ENCODE peak calls at places on chromosomes 6 and 20, in five cellular contexts. O is GM12864, D is HEK293T, S is midbrain, H is substantia nigra. L is an unnamed sample.

GRCh38 chr6:39102024-39102820 is 12.8 kb downstream of the SAYSD1 start:
- DNase-seq in O (no peak), D (peak), S (no peak), H (no peak), L (peak)

GRCh38 chr6:33613794-33614166 is 7.3 kb upstream of the ITPR3 start:
- DNase-seq in O (no peak), D (no peak), S (no peak), H (no peak), L (peak)

GRCh38 chr6:156825475-156825874 is 48.3 kb downstream of the ARID1B start:
- DNase-seq in O (no peak), D (no peak), S (no peak), H (no peak), L (peak)

GRCh38 chr6:25331085-25331685 is 52.0 kb downstream of the CARMIL1 start:
- DNase-seq in O (no peak), D (no peak), S (no peak), H (no peak), L (no peak)

GRCh38 chr20:45823949-45824835 is 2.9 kb downstream of the TNNC2 start:
- DNase-seq in O (no peak), D (no peak), S (no peak), H (no peak), L (peak)

GRCh38 chr20:49956689-49957443 is 20.7 kb downstream of the RNF114 start:
- DNase-seq in O (no peak), D (no peak), S (peak), H (peak), L (no peak)

GRCh38 chr6:129340983-129341382 is 369.0 kb downstream of the ARHGAP18 start:
- DNase-seq in O (no peak), D (no peak), S (no peak), H (no peak), L (peak)

GRCh38 chr6:79813854-79814477 is 133.4 kb downstream of the ELOVL4 start:
- DNase-seq in O (no peak), D (peak), S (peak), H (no peak), L (peak)

GRCh38 chr6:166598441-166599138 is 12.1 kb upstream of the RAMACL start:
- DNase-seq in O (no peak), D (no peak), S (peak), H (no peak), L (peak)

GRCh38 chr20:62430311-62430853 is 3.0 kb upstream of the RBBP8NL start:
- DNase-seq in O (no peak), D (no peak), S (no peak), H (no peak), L (no peak)

GRCh38 chr6:161761966-161762365 is 488.1 kb upstream of the AGPAT4 start:
- DNase-seq in O (no peak), D (no peak), S (no peak), H (no peak), L (no peak)

GRCh38 chr6:52065621-52066020 is 21.8 kb downstream of the PKHD1 start:
- DNase-seq in O (no peak), D (no peak), S (no peak), H (no peak), L (peak)

L was measured in ELR.